ENCODE peak calls at places on chromosomes 6 and 20, in seven cellular contexts. One of them, this sample, is unnamed.

GRCh38 chr20:46746972-46747371 is 37.5 kb downstream of the SLC2A10 start:
- DNase-seq in tibial artery: no peak
- DNase-seq in adrenal gland: no peak
- DNase-seq in hepatocyte: peak
- DNase-seq in OCI-LY7: no peak
- DNase-seq in prostate gland: no peak
- DNase-seq in heart left ventricle: no peak
- DNase-seq in this sample: peak

GRCh38 chr20:51221791-51222408 is 199.0 kb upstream of the KCNG1 start:
- DNase-seq in OCI-LY7: no peak
- DNase-seq in prostate gland: no peak
- DNase-seq in adrenal gland: no peak
- DNase-seq in tibial artery: no peak
- DNase-seq in hepatocyte: peak
- DNase-seq in heart left ventricle: no peak
- DNase-seq in this sample: peak

GRCh38 chr6:36746251-36746650 is 48.6 kb downstream of the RAB44 start:
- DNase-seq in tibial artery: no peak
- DNase-seq in adrenal gland: no peak
- DNase-seq in prostate gland: no peak
- DNase-seq in hepatocyte: no peak
- DNase-seq in OCI-LY7: no peak
- DNase-seq in heart left ventricle: no peak
- DNase-seq in this sample: no peak

GRCh38 chr6:107820571-107821261 is 3.4 kb downstream of the SCML4 start:
- DNase-seq in adrenal gland: no peak
- DNase-seq in tibial artery: no peak
- DNase-seq in prostate gland: no peak
- DNase-seq in heart left ventricle: no peak
- DNase-seq in OCI-LY7: no peak
- DNase-seq in hepatocyte: peak
- DNase-seq in this sample: no peak

GRCh38 chr6:92545861-92546260 is 873.5 kb downstream of the EPHA7 start:
- DNase-seq in prostate gland: no peak
- DNase-seq in tibial artery: no peak
- DNase-seq in heart left ventricle: no peak
- DNase-seq in OCI-LY7: no peak
- DNase-seq in adrenal gland: no peak
- DNase-seq in hepatocyte: no peak
- DNase-seq in this sample: no peak

GRCh38 chr20:32971703-32972161 is 32.5 kb downstream of the SUN5 start:
- DNase-seq in OCI-LY7: peak
- DNase-seq in heart left ventricle: peak
- DNase-seq in prostate gland: no peak
- DNase-seq in hepatocyte: no peak
- DNase-seq in tibial artery: no peak
- DNase-seq in adrenal gland: no peak
- DNase-seq in this sample: no peak

GRCh38 chr20:33744773-33745385 is 13.1 kb downstream of the ZNF341 start:
- DNase-seq in hepatocyte: no peak
- DNase-seq in adrenal gland: no peak
- DNase-seq in tibial artery: no peak
- DNase-seq in OCI-LY7: no peak
- DNase-seq in prostate gland: no peak
- DNase-seq in heart left ventricle: no peak
- DNase-seq in this sample: no peak

GRCh38 chr6:146191166-146191565 is 162.3 kb downstream of the GRM1 start:
- DNase-seq in heart left ventricle: no peak
- DNase-seq in hepatocyte: no peak
- DNase-seq in prostate gland: no peak
- DNase-seq in OCI-LY7: no peak
- DNase-seq in adrenal gland: no peak
- DNase-seq in tibial artery: no peak
- DNase-seq in this sample: no peak

GRCh38 chr6:170437719-170438401 is 115.2 kb downstream of the PSMB1 start:
- DNase-seq in prostate gland: no peak
- DNase-seq in heart left ventricle: no peak
- DNase-seq in hepatocyte: no peak
- DNase-seq in adrenal gland: no peak
- DNase-seq in OCI-LY7: no peak
- DNase-seq in tibial artery: no peak
- DNase-seq in this sample: peak

GRCh38 chr6:137873273-137873762 is 6.3 kb downstream of the TNFAIP3 start:
- DNase-seq in OCI-LY7: no peak
- DNase-seq in adrenal gland: peak
- DNase-seq in hepatocyte: peak
- DNase-seq in prostate gland: peak
- DNase-seq in heart left ventricle: peak
- DNase-seq in tibial artery: peak
- DNase-seq in this sample: peak
- H3K4me3 ChIP-seq in OCI-LY7: no peak
- H3K4me3 ChIP-seq in adrenal gland: no peak
- H3K4me3 ChIP-seq in hepatocyte: no peak
- H3K4me3 ChIP-seq in prostate gland: no peak
- H3K4me3 ChIP-seq in heart left ventricle: no peak
- H3K4me3 ChIP-seq in tibial artery: peak
- H3K4me3 ChIP-seq in this sample: peak

DNA sequence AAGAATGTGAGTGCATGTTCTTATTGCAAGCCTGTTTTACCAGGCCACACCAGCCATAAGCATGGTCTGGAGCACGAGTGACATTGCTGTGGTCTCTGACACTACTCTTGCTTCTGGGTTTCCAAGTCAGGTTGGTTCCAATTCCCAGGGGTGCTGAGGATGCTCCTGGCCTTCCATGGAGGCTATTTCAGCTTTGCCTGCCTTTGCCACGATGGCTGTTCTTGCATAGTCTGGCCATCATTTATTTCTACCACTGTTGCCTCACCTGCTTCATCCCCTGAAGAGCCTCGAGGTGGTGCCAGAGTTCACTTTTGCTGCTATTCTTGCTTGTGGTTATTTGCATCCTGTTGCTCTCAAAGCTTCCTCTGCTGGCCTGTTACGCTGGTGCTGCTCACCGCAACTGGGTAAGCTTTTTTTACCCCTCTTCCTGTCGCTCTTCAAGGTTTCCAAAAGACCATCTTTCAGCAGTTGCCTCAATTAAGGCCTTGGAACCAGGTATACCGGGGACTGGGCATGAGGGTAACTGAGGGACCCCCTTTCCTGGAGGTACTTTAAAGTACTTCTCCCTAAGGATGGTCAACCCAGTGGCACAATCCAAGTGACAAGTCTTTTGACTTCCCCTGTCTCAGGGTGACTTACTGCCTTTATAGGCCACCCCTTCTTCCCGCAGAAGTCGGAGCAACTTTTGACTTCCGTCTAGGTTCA is 64.5 kb downstream of the AKAP7 start:
- DNase-seq in adrenal gland: peak
- DNase-seq in OCI-LY7: peak
- DNase-seq in heart left ventricle: peak
- DNase-seq in prostate gland: no peak
- DNase-seq in hepatocyte: peak
- DNase-seq in tibial artery: no peak
- DNase-seq in this sample: peak
- TF ChIP-seq CTCF in adrenal gland: peak
- TF ChIP-seq CTCF in OCI-LY7: peak
- TF ChIP-seq CTCF in heart left ventricle: peak
- TF ChIP-seq CTCF in prostate gland: peak
- TF ChIP-seq CTCF in hepatocyte: peak
- TF ChIP-seq CTCF in tibial artery: no peak
- TF ChIP-seq CTCF in this sample: peak

DNA sequence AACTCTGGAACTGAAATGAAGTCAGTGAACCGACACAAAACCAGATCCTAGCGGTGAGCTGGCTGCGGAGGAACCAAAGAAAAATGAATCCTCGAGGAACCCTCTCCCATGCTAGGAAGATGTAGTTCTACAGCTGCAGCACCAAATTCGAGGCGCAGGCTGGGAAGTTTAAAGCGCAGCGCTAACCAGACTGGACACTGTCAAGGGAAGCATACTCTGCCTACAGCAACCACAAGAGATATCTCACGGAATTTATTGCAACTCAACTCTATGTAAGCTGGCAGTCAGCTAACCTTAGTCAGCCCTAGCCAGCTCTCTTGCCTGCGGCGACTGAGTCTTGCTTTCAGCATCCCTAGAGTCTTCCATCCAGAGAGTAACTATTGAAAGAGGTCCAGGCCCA is 3.7 kb upstream of the HTR1B start:
- DNase-seq in OCI-LY7: no peak
- DNase-seq in tibial artery: no peak
- DNase-seq in hepatocyte: peak
- DNase-seq in adrenal gland: no peak
- DNase-seq in prostate gland: peak
- DNase-seq in heart left ventricle: no peak
- DNase-seq in this sample: no peak
- H3K4me3 ChIP-seq in OCI-LY7: no peak
- H3K4me3 ChIP-seq in tibial artery: peak
- H3K4me3 ChIP-seq in hepatocyte: peak
- H3K4me3 ChIP-seq in adrenal gland: no peak
- H3K4me3 ChIP-seq in prostate gland: peak
- H3K4me3 ChIP-seq in heart left ventricle: peak
- H3K4me3 ChIP-seq in this sample: peak

DNA sequence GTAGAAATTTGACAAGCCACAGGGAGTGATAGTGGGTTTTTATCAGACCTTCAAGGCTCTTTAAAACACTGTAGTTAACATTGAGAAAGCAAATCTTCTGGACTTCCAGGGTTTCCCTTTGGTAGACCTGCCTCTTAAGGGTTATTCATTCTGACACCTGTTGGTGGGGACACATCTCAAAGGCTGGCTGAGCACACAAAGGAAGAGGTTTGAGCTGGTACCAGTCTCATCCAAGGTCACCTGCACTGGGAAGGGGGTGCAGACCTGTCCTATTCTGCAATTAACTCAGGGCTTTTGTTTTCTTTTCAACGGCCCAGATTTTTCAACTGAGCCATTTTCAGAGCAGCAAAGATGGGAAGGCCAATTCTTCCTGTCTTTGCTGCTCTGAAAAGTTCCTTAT is 45.6 kb downstream of the EDN1 start:
- DNase-seq in heart left ventricle: no peak
- DNase-seq in tibial artery: no peak
- DNase-seq in hepatocyte: no peak
- DNase-seq in adrenal gland: no peak
- DNase-seq in prostate gland: no peak
- DNase-seq in OCI-LY7: no peak
- DNase-seq in this sample: no peak
- TF ChIP-seq CTCF in heart left ventricle: no peak
- TF ChIP-seq CTCF in tibial artery: no peak
- TF ChIP-seq CTCF in hepatocyte: no peak
- TF ChIP-seq CTCF in adrenal gland: no peak
- TF ChIP-seq CTCF in prostate gland: no peak
- TF ChIP-seq CTCF in OCI-LY7: no peak
- TF ChIP-seq CTCF in this sample: no peak

GRCh38 chr6:68642081-68642480 is 7.0 kb downstream of the ADGRB3 start:
- DNase-seq in tibial artery: no peak
- DNase-seq in prostate gland: no peak
- DNase-seq in OCI-LY7: no peak
- DNase-seq in heart left ventricle: no peak
- DNase-seq in adrenal gland: no peak
- DNase-seq in hepatocyte: no peak
- DNase-seq in this sample: no peak

GRCh38 chr6:68639826-68640505 is 4.9 kb downstream of the ADGRB3 start:
- DNase-seq in heart left ventricle: peak
- DNase-seq in tibial artery: no peak
- DNase-seq in hepatocyte: no peak
- DNase-seq in adrenal gland: no peak
- DNase-seq in OCI-LY7: no peak
- DNase-seq in prostate gland: no peak
- DNase-seq in this sample: no peak

GRCh38 chr6:68639211-68639610 is 4.1 kb downstream of the ADGRB3 start:
- DNase-seq in OCI-LY7: no peak
- DNase-seq in tibial artery: no peak
- DNase-seq in heart left ventricle: no peak
- DNase-seq in hepatocyte: no peak
- DNase-seq in adrenal gland: no peak
- DNase-seq in prostate gland: no peak
- DNase-seq in this sample: no peak

GRCh38 chr6:68641172-68641571 is 6.1 kb downstream of the ADGRB3 start:
- DNase-seq in adrenal gland: no peak
- DNase-seq in heart left ventricle: no peak
- DNase-seq in OCI-LY7: no peak
- DNase-seq in prostate gland: no peak
- DNase-seq in tibial artery: no peak
- DNase-seq in hepatocyte: no peak
- DNase-seq in this sample: no peak

GRCh38 chr6:68640506-68640875 is 5.4 kb downstream of the ADGRB3 start:
- DNase-seq in OCI-LY7: no peak
- DNase-seq in adrenal gland: no peak
- DNase-seq in tibial artery: no peak
- DNase-seq in heart left ventricle: no peak
- DNase-seq in hepatocyte: no peak
- DNase-seq in prostate gland: no peak
- DNase-seq in this sample: no peak
- H3K4me3 ChIP-seq in OCI-LY7: no peak
- H3K4me3 ChIP-seq in adrenal gland: no peak
- H3K4me3 ChIP-seq in tibial artery: peak
- H3K4me3 ChIP-seq in heart left ventricle: no peak
- H3K4me3 ChIP-seq in hepatocyte: no peak
- H3K4me3 ChIP-seq in prostate gland: no peak
- H3K4me3 ChIP-seq in this sample: no peak

DNA sequence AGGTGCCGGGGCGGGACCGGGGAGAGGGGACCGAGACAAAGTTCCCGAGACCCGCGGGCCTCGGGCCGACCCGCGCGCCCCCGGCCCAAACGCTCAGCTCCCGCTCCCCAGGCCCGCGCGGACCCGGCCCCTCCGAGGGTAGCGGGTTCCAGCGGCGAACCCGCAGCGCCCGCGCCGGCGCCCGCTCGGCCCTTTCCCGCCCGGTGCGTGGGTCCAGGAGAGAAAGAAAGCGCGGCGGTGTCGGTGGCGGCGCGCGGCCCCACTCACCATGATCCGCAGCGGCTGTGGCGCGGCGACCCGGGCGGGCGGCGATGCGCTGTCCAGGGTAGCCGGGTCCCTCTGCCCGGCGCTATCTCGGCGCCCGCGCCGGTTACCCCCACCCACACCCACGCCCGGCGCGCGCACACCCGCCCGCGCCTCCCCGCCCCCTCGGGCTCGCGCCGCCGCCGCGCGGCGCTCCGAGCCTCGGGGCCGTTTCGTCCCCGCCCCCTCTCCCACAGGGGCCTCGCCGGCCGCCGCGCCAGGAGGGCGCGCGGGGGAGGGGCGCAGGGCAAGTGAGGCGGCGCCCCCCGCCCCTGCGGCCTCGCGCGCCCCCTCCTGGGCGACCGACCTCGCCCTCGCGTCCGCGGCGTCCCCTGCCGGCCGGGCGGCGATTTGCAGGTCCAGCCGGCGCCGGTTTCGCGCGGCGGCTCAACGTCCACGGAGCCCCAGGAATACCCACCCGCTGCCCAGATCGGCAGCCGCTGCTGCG is at the start of gene ELOVL2:
- DNase-seq in adrenal gland: peak
- DNase-seq in prostate gland: no peak
- DNase-seq in tibial artery: no peak
- DNase-seq in heart left ventricle: peak
- DNase-seq in hepatocyte: peak
- DNase-seq in OCI-LY7: no peak
- DNase-seq in this sample: peak
- TF ChIP-seq CTCF in adrenal gland: peak
- TF ChIP-seq CTCF in prostate gland: peak
- TF ChIP-seq CTCF in tibial artery: no peak
- TF ChIP-seq CTCF in heart left ventricle: peak
- TF ChIP-seq CTCF in hepatocyte: peak
- TF ChIP-seq CTCF in OCI-LY7: no peak
- TF ChIP-seq CTCF in this sample: peak